ENCODE peak calls at places on chromosome 16, in ten cellular contexts. S, N, Z, X, G, I, P, Q, R and W are unnamed samples.
A peak's percentile ranks its signal among the peaks of the same experiment; 100 is the strongest.

GRCh38 chr16:2825899-2826298 is 4.2 kb upstream of the ZG16B start:
- DNase-seq in S (no peak), I (no peak), Z (no peak), R (peak; percentile 35), G (peak; percentile 77), P (no peak), X (no peak), N (no peak), Q (no peak), W (no peak)

GRCh38 chr16:60458255-60458654 is 1578.0 kb downstream of the CDH8 start:
- DNase-seq in I (no peak), P (no peak), Q (no peak), S (no peak), Z (no peak), R (no peak), X (no peak), G (no peak), N (no peak), W (no peak)

GRCh38 chr16:74556375-74556922 is 50.5 kb downstream of the GLG1 start:
- DNase-seq in I (no peak), G (no peak), S (no peak), R (no peak), N (peak; percentile 29), P (no peak), Z (no peak), Q (no peak), X (no peak), W (no peak)

GRCh38 chr16:85615014-85615851 is 2.1 kb downstream of the GSE1 start:
- DNase-seq in R (peak; percentile 90), G (peak; percentile 94), P (no peak), N (peak; percentile 93), I (no peak), Q (peak; percentile 43), S (no peak), X (peak; percentile 59), Z (peak; percentile 90), W (no peak)

GRCh38 chr16:23785842-23786241 is 31.0 kb downstream of the CHP2 start:
- DNase-seq in X (no peak), N (no peak), G (no peak), R (no peak), P (no peak), Q (no peak), Z (no peak), I (no peak), S (no peak), W (no peak)

GRCh38 chr16:89499767-89500166 is 8.4 kb upstream of the SPG7 start:
- DNase-seq in P (no peak), G (no peak), N (no peak), R (no peak), I (no peak), X (no peak), S (no peak), Q (no peak), Z (no peak), W (no peak)

GRCh38 chr16:50591800-50592771 is 43.9 kb downstream of the NKD1 start:
- DNase-seq in N (no peak), X (no peak), G (peak; percentile 90), I (no peak), P (no peak), Z (no peak), Q (no peak), S (no peak), R (no peak), W (no peak)

GRCh38 chr16:88713568-88714419 is 7.5 kb downstream of the CTU2 start:
- DNase-seq in Q (no peak), G (no peak), Z (no peak), X (no peak), N (no peak), S (no peak), I (no peak), P (no peak), R (no peak), W (no peak)

GRCh38 chr16:49997721-49998251 is 27.2 kb upstream of the CNEP1R1 start:
- DNase-seq in N (no peak), P (no peak), R (no peak), Q (no peak), X (no peak), G (no peak), Z (no peak), S (no peak), I (no peak), W (no peak)

GRCh38 chr16:65066646-65067045 is 55.2 kb downstream of the CDH11 start:
- DNase-seq in P (no peak), R (no peak), G (no peak), X (no peak), Z (no peak), N (no peak), Q (no peak), I (no peak), S (no peak), W (no peak)

DNA sequence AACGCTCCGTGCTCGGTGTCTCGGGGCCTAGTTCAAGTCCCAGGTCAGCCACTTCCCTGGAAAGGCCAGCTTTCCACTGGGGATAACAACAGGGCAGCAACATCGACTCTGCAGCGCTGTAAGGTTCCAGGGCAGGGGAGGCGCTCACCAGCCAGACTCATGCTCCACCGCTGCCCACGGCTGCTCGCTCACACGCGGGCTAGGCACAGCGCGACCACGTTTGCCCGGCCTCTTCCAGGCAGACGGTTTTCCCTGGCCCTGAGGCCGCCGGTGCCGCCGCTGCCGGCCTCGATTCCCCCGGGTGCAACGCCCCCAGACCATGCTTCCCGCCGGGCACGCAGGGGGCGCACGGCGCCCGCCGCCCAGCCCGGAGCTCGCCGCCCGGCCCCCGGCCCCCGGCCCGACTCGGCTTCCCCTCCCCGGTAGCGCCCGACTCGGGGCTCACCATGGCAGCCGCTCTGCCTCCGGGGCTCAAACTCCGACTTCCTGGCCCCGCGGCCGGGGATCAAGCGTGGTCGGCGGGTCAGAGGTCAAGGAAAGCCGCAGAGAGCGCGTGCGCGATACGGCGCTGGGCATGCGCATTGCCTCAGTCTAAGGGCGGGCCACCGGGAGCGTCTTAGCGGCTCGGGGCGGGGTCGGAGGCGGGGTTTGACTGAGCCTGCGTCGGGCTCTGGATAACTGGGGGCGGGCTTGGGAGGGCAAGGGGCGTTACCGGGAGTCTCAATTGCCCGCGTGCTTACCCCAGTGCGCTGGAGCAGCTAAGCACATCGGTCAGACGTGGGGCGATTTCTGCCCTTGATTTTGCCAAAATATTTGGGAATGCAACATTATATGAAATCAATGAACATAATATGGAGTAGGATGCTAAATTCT is at the start of gene PAM16:
- DNase-seq in G (peak; percentile 99), N (peak; percentile 99), Z (peak; percentile 98), I (peak; percentile 97), P (peak; percentile 77), R (peak; percentile 99), S (peak; percentile 99), X (peak; percentile 98), Q (peak; percentile 85), W (peak; percentile 97)
- TF ChIP-seq CTCF in G (no peak), N (no peak), Z (no peak), I (peak; percentile 14), P (no peak), R (no peak), S (no peak), X (peak; percentile 34), Q (peak; percentile 28), W (peak; percentile 33)

DNA sequence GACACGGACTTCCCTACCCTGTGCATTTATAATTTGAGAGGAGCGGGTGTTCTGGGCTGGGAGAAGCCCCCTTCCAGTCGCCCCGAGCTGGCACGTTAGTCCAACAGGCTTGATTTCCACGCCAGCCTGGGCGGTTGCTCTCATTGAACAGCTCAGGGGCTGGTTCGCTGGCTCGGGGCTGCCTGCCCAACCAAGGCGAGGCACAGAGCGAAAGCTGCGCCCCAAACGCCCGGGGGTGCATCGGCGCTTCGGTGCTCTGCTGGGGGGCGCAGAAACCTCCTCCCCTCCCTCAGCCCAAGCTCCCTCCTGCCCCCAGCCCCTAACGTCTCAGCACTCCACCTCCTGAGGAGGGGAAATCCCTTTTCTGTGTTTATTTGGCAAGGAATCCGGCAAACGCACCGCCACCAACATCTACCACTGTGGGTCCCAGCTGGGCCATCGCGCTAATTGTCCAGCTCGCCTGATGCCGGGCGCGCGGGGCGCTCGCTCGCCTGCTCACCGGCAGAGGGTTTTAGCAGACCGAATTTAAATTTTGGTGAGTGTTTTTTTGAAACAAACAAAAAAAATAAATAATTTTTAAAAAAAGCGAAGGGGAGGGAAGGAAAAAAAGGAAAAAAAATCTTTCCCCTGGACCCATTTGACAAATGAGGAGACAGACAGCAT is 29.5 kb upstream of the RBFOX1 start:
- DNase-seq in N (no peak), R (peak; percentile 78), Z (no peak), Q (no peak), G (no peak), X (peak; percentile 14), S (no peak), I (no peak), P (no peak), W (no peak)
- TF ChIP-seq CTCF in N (no peak), R (peak; percentile 55), Z (no peak), Q (no peak), G (no peak), X (peak; percentile 24), S (no peak), I (no peak), P (no peak), W (no peak)

DNA sequence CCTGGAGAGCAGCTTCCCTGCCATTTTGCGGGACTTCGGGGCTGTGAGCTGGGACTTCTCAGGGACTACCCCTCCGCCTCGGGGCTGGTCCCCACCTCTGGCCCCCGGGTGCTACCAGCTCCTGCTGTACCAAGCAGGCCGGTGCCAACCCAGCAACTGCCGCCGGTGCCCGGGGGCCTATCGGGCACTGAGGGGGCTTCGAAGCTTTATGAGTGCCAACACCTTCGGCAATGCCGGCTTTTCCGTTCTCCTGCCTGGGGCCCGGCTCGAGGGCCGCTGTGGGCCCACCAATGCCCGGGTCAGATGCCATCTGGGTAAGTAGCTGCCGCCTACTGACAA is 1.3 kb downstream of the ASPHD1 start:
- DNase-seq in N (no peak), G (no peak), X (no peak), I (no peak), R (no peak), S (no peak), P (no peak), Q (no peak), Z (no peak), W (no peak)
- TF ChIP-seq CTCF in N (no peak), G (no peak), X (no peak), I (no peak), R (no peak), S (no peak), P (no peak), Q (no peak), Z (no peak), W (no peak)

GRCh38 chr16:8866884-8867482 is 1.8 kb downstream of the CARHSP1 start:
- DNase-seq in G (no peak), I (peak; percentile 35), Q (no peak), R (no peak), N (no peak), P (no peak), S (no peak), X (no peak), Z (no peak), W (no peak)

GRCh38 chr16:8867483-8868271 is 1.1 kb downstream of the CARHSP1 start:
- DNase-seq in G (peak; percentile 94), Z (peak; percentile 89), I (peak; percentile 62), S (peak; percentile 45), Q (no peak), P (no peak), R (peak; percentile 76), N (no peak), X (no peak), W (peak; percentile 51)

GRCh38 chr16:8865145-8865882 is 3.5 kb downstream of the CARHSP1 start:
- DNase-seq in Z (no peak), S (no peak), I (no peak), N (no peak), Q (no peak), X (no peak), P (no peak), R (no peak), G (no peak), W (no peak)

GRCh38 chr16:8864480-8864879 is 4.3 kb downstream of the CARHSP1 start:
- DNase-seq in X (no peak), Z (no peak), G (no peak), P (no peak), N (no peak), R (no peak), Q (no peak), I (no peak), S (no peak), W (no peak)

GRCh38 chr16:8866118-8866883 is 2.5 kb downstream of the CARHSP1 start:
- DNase-seq in I (peak; percentile 59), Q (no peak), R (peak; percentile 97), N (no peak), P (no peak), S (no peak), G (peak; percentile 93), X (peak; percentile 58), Z (peak; percentile 69), W (no peak)
- TF ChIP-seq CTCF in I (no peak), Q (no peak), R (no peak), N (no peak), P (no peak), S (no peak), G (no peak), X (no peak), Z (no peak), W (no peak)